ENCODE peak calls at places on chromosome 10, in nine cellular contexts. One of them, this sample, is unnamed.
A peak's percentile ranks its signal among the peaks of the same experiment; 100 is the strongest.

GRCh38 chr10:89122431-89123066 is 84.6 kb downstream of the CH25H start:
- DNase-seq in ovary: no peak
- DNase-seq in fibroblast of pulmonary artery: peak; percentile 36
- DNase-seq in glutamatergic neuron: no peak
- DNase-seq in tibial artery: no peak
- DNase-seq in AG10803: peak; percentile 20
- DNase-seq in prostate gland: no peak
- DNase-seq in ascending aorta: no peak
- DNase-seq in fibroblast of villous mesenchyme: no peak
- DNase-seq in this sample: no peak

GRCh38 chr10:17220652-17221100 is 7.4 kb upstream of the VIM start:
- DNase-seq in ovary: no peak
- DNase-seq in fibroblast of pulmonary artery: no peak
- DNase-seq in glutamatergic neuron: no peak
- DNase-seq in tibial artery: no peak
- DNase-seq in AG10803: peak; percentile 63
- DNase-seq in prostate gland: no peak
- DNase-seq in ascending aorta: no peak
- DNase-seq in fibroblast of villous mesenchyme: no peak
- DNase-seq in this sample: no peak

GRCh38 chr10:121216721-121217181 is 365.6 kb downstream of the WDR11 start:
- DNase-seq in ovary: no peak
- DNase-seq in fibroblast of pulmonary artery: no peak
- DNase-seq in glutamatergic neuron: no peak
- DNase-seq in tibial artery: peak; percentile 71
- DNase-seq in AG10803: no peak
- DNase-seq in prostate gland: no peak
- DNase-seq in ascending aorta: peak; percentile 67
- DNase-seq in fibroblast of villous mesenchyme: no peak
- DNase-seq in this sample: no peak

GRCh38 chr10:86233131-86233530 is 133.5 kb downstream of the GRID1 start:
- DNase-seq in ovary: no peak
- DNase-seq in fibroblast of pulmonary artery: no peak
- DNase-seq in glutamatergic neuron: no peak
- DNase-seq in tibial artery: no peak
- DNase-seq in AG10803: no peak
- DNase-seq in prostate gland: no peak
- DNase-seq in ascending aorta: no peak
- DNase-seq in fibroblast of villous mesenchyme: no peak
- DNase-seq in this sample: no peak

GRCh38 chr10:112006831-112007230 is 176.7 kb downstream of the GPAM start:
- DNase-seq in ovary: no peak
- DNase-seq in fibroblast of pulmonary artery: no peak
- DNase-seq in glutamatergic neuron: no peak
- DNase-seq in tibial artery: no peak
- DNase-seq in AG10803: no peak
- DNase-seq in prostate gland: no peak
- DNase-seq in ascending aorta: no peak
- DNase-seq in fibroblast of villous mesenchyme: no peak
- DNase-seq in this sample: no peak

GRCh38 chr10:125340871-125341270 is 180.5 kb upstream of the CTBP2 start:
- DNase-seq in ovary: no peak
- DNase-seq in fibroblast of pulmonary artery: peak; percentile 2
- DNase-seq in glutamatergic neuron: no peak
- DNase-seq in tibial artery: no peak
- DNase-seq in AG10803: no peak
- DNase-seq in prostate gland: no peak
- DNase-seq in ascending aorta: no peak
- DNase-seq in fibroblast of villous mesenchyme: peak; percentile 6
- DNase-seq in this sample: no peak

GRCh38 chr10:30775779-30776591 is 146.4 kb upstream of the LYZL2 start:
- DNase-seq in ovary: no peak
- DNase-seq in fibroblast of pulmonary artery: peak; percentile 78
- DNase-seq in glutamatergic neuron: no peak
- DNase-seq in tibial artery: no peak
- DNase-seq in AG10803: peak; percentile 93
- DNase-seq in prostate gland: no peak
- DNase-seq in ascending aorta: no peak
- DNase-seq in fibroblast of villous mesenchyme: peak; percentile 92
- DNase-seq in this sample: no peak

GRCh38 chr10:23439452-23439919 is 611 bp downstream of the OTUD1 start:
- DNase-seq in ovary: no peak
- DNase-seq in fibroblast of pulmonary artery: peak; percentile 11
- DNase-seq in glutamatergic neuron: peak; percentile 51
- DNase-seq in tibial artery: no peak
- DNase-seq in AG10803: peak; percentile 6
- DNase-seq in prostate gland: peak; percentile 6
- DNase-seq in ascending aorta: no peak
- DNase-seq in fibroblast of villous mesenchyme: no peak
- DNase-seq in this sample: peak; percentile 71

GRCh38 chr10:101331960-101332359 is 22.0 kb upstream of the BTRC start:
- DNase-seq in ovary: no peak
- DNase-seq in fibroblast of pulmonary artery: no peak
- DNase-seq in glutamatergic neuron: no peak
- DNase-seq in tibial artery: no peak
- DNase-seq in AG10803: no peak
- DNase-seq in prostate gland: no peak
- DNase-seq in ascending aorta: no peak
- DNase-seq in fibroblast of villous mesenchyme: no peak
- DNase-seq in this sample: no peak

GRCh38 chr10:50653142-50653541 is 29.4 kb upstream of the SGMS1 start:
- DNase-seq in ovary: no peak
- DNase-seq in fibroblast of pulmonary artery: peak; percentile 59
- DNase-seq in glutamatergic neuron: no peak
- DNase-seq in tibial artery: no peak
- DNase-seq in AG10803: peak; percentile 35
- DNase-seq in prostate gland: peak; percentile 15
- DNase-seq in ascending aorta: no peak
- DNase-seq in fibroblast of villous mesenchyme: peak; percentile 58
- DNase-seq in this sample: peak; percentile 41

GRCh38 chr10:103592186-103593021 is 98.9 kb downstream of the NEURL1 start:
- DNase-seq in ovary: no peak
- DNase-seq in fibroblast of pulmonary artery: peak; percentile 39
- DNase-seq in glutamatergic neuron: peak; percentile 79
- DNase-seq in tibial artery: no peak
- DNase-seq in AG10803: peak; percentile 29
- DNase-seq in prostate gland: no peak
- DNase-seq in ascending aorta: no peak
- DNase-seq in fibroblast of villous mesenchyme: peak; percentile 33
- DNase-seq in this sample: peak; percentile 84

GRCh38 chr10:110631934-110632333 is 12.2 kb upstream of the RBM20 start:
- DNase-seq in ovary: no peak
- DNase-seq in fibroblast of pulmonary artery: no peak
- DNase-seq in glutamatergic neuron: no peak
- DNase-seq in tibial artery: no peak
- DNase-seq in AG10803: no peak
- DNase-seq in prostate gland: no peak
- DNase-seq in ascending aorta: no peak
- DNase-seq in fibroblast of villous mesenchyme: no peak
- DNase-seq in this sample: no peak

GRCh38 chr10:114718386-114718785 is 60.3 kb upstream of the ABLIM1 start:
- DNase-seq in ovary: no peak
- DNase-seq in fibroblast of pulmonary artery: no peak
- DNase-seq in glutamatergic neuron: no peak
- DNase-seq in tibial artery: no peak
- DNase-seq in AG10803: no peak
- DNase-seq in prostate gland: no peak
- DNase-seq in ascending aorta: no peak
- DNase-seq in fibroblast of villous mesenchyme: no peak
- DNase-seq in this sample: no peak

GRCh38 chr10:18164771-18165361 is 24.6 kb downstream of the CACNB2 start:
- DNase-seq in ovary: peak; percentile 36
- DNase-seq in fibroblast of pulmonary artery: peak; percentile 94
- DNase-seq in glutamatergic neuron: no peak
- DNase-seq in tibial artery: no peak
- DNase-seq in AG10803: peak; percentile 91
- DNase-seq in prostate gland: no peak
- DNase-seq in ascending aorta: no peak
- DNase-seq in fibroblast of villous mesenchyme: peak; percentile 85
- DNase-seq in this sample: no peak

GRCh38 chr10:3693031-3693714 is 91.8 kb downstream of the KLF6 start:
- DNase-seq in ovary: no peak
- DNase-seq in fibroblast of pulmonary artery: no peak
- DNase-seq in glutamatergic neuron: no peak
- DNase-seq in tibial artery: no peak
- DNase-seq in AG10803: no peak
- DNase-seq in prostate gland: no peak
- DNase-seq in ascending aorta: no peak
- DNase-seq in fibroblast of villous mesenchyme: no peak
- DNase-seq in this sample: no peak
- TF ChIP-seq CTCF in ovary: no peak
- TF ChIP-seq CTCF in fibroblast of pulmonary artery: no peak
- TF ChIP-seq CTCF in glutamatergic neuron: no peak
- TF ChIP-seq CTCF in tibial artery: no peak
- TF ChIP-seq CTCF in AG10803: no peak
- TF ChIP-seq CTCF in prostate gland: no peak
- TF ChIP-seq CTCF in ascending aorta: no peak
- TF ChIP-seq CTCF in fibroblast of villous mesenchyme: no peak
- TF ChIP-seq CTCF in this sample: no peak

GRCh38 chr10:74991435-74991834 is 120.0 kb upstream of the SAMD8 start:
- DNase-seq in ovary: no peak
- DNase-seq in fibroblast of pulmonary artery: peak; percentile 26
- DNase-seq in glutamatergic neuron: no peak
- DNase-seq in tibial artery: no peak
- DNase-seq in AG10803: no peak
- DNase-seq in prostate gland: no peak
- DNase-seq in ascending aorta: no peak
- DNase-seq in fibroblast of villous mesenchyme: no peak
- DNase-seq in this sample: no peak
- TF ChIP-seq CTCF in ovary: no peak
- TF ChIP-seq CTCF in fibroblast of pulmonary artery: peak; percentile 45
- TF ChIP-seq CTCF in glutamatergic neuron: peak; percentile 57
- TF ChIP-seq CTCF in tibial artery: no peak
- TF ChIP-seq CTCF in AG10803: peak; percentile 28
- TF ChIP-seq CTCF in prostate gland: no peak
- TF ChIP-seq CTCF in ascending aorta: no peak
- TF ChIP-seq CTCF in fibroblast of villous mesenchyme: peak; percentile 55
- TF ChIP-seq CTCF in this sample: no peak

DNA sequence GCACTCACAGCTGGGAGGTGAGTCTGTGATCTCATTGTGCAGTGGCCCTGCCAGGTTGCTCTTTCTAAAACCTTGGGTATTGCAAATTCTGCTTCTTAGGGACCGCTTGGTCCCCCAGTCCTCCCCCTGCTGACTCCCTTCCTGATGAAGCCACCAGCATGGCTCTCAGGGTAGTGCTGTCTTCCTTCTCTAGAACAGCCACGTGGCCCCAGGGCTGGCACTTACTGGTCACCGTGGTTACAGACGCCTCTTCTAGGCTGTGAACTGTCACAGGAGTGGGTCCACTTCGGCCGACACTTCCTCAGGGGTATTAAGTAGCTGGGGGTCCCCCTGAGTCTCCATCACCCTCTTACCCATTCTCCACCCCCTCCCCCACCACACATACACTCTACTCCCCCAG is 2.7 kb upstream of the HTRA1 start:
- DNase-seq in ovary: no peak
- DNase-seq in fibroblast of pulmonary artery: no peak
- DNase-seq in glutamatergic neuron: no peak
- DNase-seq in tibial artery: no peak
- DNase-seq in AG10803: no peak
- DNase-seq in prostate gland: no peak
- DNase-seq in ascending aorta: no peak
- DNase-seq in fibroblast of villous mesenchyme: no peak
- DNase-seq in this sample: no peak
- TF ChIP-seq CTCF in ovary: no peak
- TF ChIP-seq CTCF in fibroblast of pulmonary artery: no peak
- TF ChIP-seq CTCF in glutamatergic neuron: no peak
- TF ChIP-seq CTCF in tibial artery: no peak
- TF ChIP-seq CTCF in AG10803: no peak
- TF ChIP-seq CTCF in prostate gland: no peak
- TF ChIP-seq CTCF in ascending aorta: no peak
- TF ChIP-seq CTCF in fibroblast of villous mesenchyme: no peak
- TF ChIP-seq CTCF in this sample: no peak

GRCh38 chr10:117929321-117930067 is 117.2 kb downstream of the RAB11FIP2 start:
- DNase-seq in ovary: no peak
- DNase-seq in fibroblast of pulmonary artery: no peak
- DNase-seq in glutamatergic neuron: no peak
- DNase-seq in tibial artery: no peak
- DNase-seq in AG10803: no peak
- DNase-seq in prostate gland: no peak
- DNase-seq in ascending aorta: no peak
- DNase-seq in fibroblast of villous mesenchyme: no peak
- DNase-seq in this sample: no peak
- TF ChIP-seq CTCF in ovary: no peak
- TF ChIP-seq CTCF in fibroblast of pulmonary artery: no peak
- TF ChIP-seq CTCF in glutamatergic neuron: no peak
- TF ChIP-seq CTCF in tibial artery: no peak
- TF ChIP-seq CTCF in AG10803: no peak
- TF ChIP-seq CTCF in prostate gland: no peak
- TF ChIP-seq CTCF in ascending aorta: no peak
- TF ChIP-seq CTCF in fibroblast of villous mesenchyme: no peak
- TF ChIP-seq CTCF in this sample: no peak

GRCh38 chr10:59290448-59290847 is 71.9 kb downstream of the FAM13C start:
- DNase-seq in ovary: no peak
- DNase-seq in fibroblast of pulmonary artery: no peak
- DNase-seq in glutamatergic neuron: no peak
- DNase-seq in tibial artery: no peak
- DNase-seq in AG10803: no peak
- DNase-seq in prostate gland: no peak
- DNase-seq in ascending aorta: no peak
- DNase-seq in fibroblast of villous mesenchyme: no peak
- DNase-seq in this sample: peak; percentile 7
- TF ChIP-seq CTCF in ovary: no peak
- TF ChIP-seq CTCF in fibroblast of pulmonary artery: no peak
- TF ChIP-seq CTCF in glutamatergic neuron: no peak
- TF ChIP-seq CTCF in tibial artery: no peak
- TF ChIP-seq CTCF in AG10803: peak; percentile 11
- TF ChIP-seq CTCF in prostate gland: no peak
- TF ChIP-seq CTCF in ascending aorta: no peak
- TF ChIP-seq CTCF in fibroblast of villous mesenchyme: no peak
- TF ChIP-seq CTCF in this sample: no peak

DNA sequence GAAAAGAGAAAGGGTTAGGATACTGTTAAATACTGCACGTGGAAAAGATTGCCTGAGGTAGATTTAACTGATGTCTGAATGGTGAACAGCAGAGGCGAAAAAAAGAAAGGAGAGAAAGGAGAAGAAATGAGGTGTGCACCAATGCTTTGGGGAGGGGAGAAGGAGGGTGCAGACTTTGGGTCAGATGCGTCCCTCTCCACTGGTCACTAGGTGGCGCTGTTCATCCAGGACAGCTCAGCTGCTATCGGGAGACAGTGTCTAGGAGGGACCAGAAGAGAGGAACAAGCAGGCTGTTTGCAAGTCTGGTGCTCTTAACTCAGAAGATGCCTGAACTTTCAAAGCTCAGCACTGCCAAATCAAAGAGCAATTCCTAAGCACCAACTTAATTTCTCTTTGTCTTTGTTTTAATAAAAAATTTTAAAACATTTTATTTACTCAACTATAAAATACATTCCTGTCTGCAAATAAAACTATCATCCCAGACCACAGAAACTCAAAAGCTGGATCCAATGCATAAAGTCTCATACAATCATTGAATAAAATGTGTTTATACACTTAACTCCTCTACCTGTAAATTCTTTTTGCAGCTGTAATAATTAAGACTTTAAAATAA is 83.9 kb upstream of the PDLIM1 start:
- DNase-seq in ovary: peak; percentile 75
- DNase-seq in fibroblast of pulmonary artery: peak; percentile 84
- DNase-seq in glutamatergic neuron: peak; percentile 83
- DNase-seq in tibial artery: peak; percentile 88
- DNase-seq in AG10803: peak; percentile 56
- DNase-seq in prostate gland: peak; percentile 65
- DNase-seq in ascending aorta: peak; percentile 86
- DNase-seq in fibroblast of villous mesenchyme: peak; percentile 75
- DNase-seq in this sample: peak; percentile 77
- TF ChIP-seq CTCF in ovary: peak; percentile 65
- TF ChIP-seq CTCF in fibroblast of pulmonary artery: peak; percentile 96
- TF ChIP-seq CTCF in glutamatergic neuron: peak; percentile 97
- TF ChIP-seq CTCF in tibial artery: peak; percentile 94
- TF ChIP-seq CTCF in AG10803: peak; percentile 77
- TF ChIP-seq CTCF in prostate gland: peak; percentile 84
- TF ChIP-seq CTCF in ascending aorta: peak; percentile 79
- TF ChIP-seq CTCF in fibroblast of villous mesenchyme: peak; percentile 98
- TF ChIP-seq CTCF in this sample: peak; percentile 91

This sample was measured in GM20000.